ENCODE peak calls at places on chromosome 4, in six cellular contexts. One of them, this sample, is unnamed.

GRCh38 chr4:147088141-147088540 is 142.5 kb upstream of the TTC29 start:
- DNase-seq in A549: no peak
- DNase-seq in GM12878: no peak
- DNase-seq in endothelial cell of umbilical vein: no peak
- DNase-seq in HepG2: no peak
- DNase-seq in NB4: no peak
- DNase-seq in this sample: no peak

GRCh38 chr4:52868138-52868537 is 6.0 kb downstream of the RASL11B start:
- DNase-seq in NB4: peak
- DNase-seq in A549: no peak
- DNase-seq in GM12878: no peak
- DNase-seq in endothelial cell of umbilical vein: peak
- DNase-seq in HepG2: no peak
- DNase-seq in this sample: peak

GRCh38 chr4:172892300-172892699 is 276.3 kb upstream of the GALNT7 start:
- DNase-seq in HepG2: no peak
- DNase-seq in endothelial cell of umbilical vein: peak
- DNase-seq in A549: peak
- DNase-seq in NB4: peak
- DNase-seq in GM12878: no peak
- DNase-seq in this sample: peak

GRCh38 chr4:45120163-45120562 is 393.8 kb upstream of the GNPDA2 start:
- DNase-seq in A549: no peak
- DNase-seq in GM12878: no peak
- DNase-seq in HepG2: no peak
- DNase-seq in NB4: no peak
- DNase-seq in endothelial cell of umbilical vein: no peak
- DNase-seq in this sample: no peak

GRCh38 chr4:78618426-78618825 is 66.9 kb downstream of the ANXA3 start:
- DNase-seq in endothelial cell of umbilical vein: no peak
- DNase-seq in GM12878: no peak
- DNase-seq in NB4: no peak
- DNase-seq in A549: no peak
- DNase-seq in HepG2: no peak
- DNase-seq in this sample: no peak

GRCh38 chr4:74653331-74654229 is 140.7 kb downstream of the BTC start:
- DNase-seq in GM12878: no peak
- DNase-seq in endothelial cell of umbilical vein: no peak
- DNase-seq in NB4: no peak
- DNase-seq in A549: no peak
- DNase-seq in HepG2: no peak
- DNase-seq in this sample: no peak

GRCh38 chr4:57081651-57082349 is 28.4 kb downstream of the IGFBP7 start:
- DNase-seq in A549: no peak
- DNase-seq in NB4: no peak
- DNase-seq in HepG2: no peak
- DNase-seq in GM12878: no peak
- DNase-seq in endothelial cell of umbilical vein: no peak
- DNase-seq in this sample: no peak

GRCh38 chr4:171891038-171891437 is 77.8 kb downstream of the GALNTL6 start:
- DNase-seq in A549: no peak
- DNase-seq in GM12878: no peak
- DNase-seq in HepG2: no peak
- DNase-seq in NB4: no peak
- DNase-seq in endothelial cell of umbilical vein: no peak
- DNase-seq in this sample: no peak

GRCh38 chr4:84966382-84967291 is at the start of gene WDFY3:
- DNase-seq in HepG2: peak
- DNase-seq in NB4: peak
- DNase-seq in GM12878: no peak
- DNase-seq in A549: peak
- DNase-seq in endothelial cell of umbilical vein: peak
- DNase-seq in this sample: peak

GRCh38 chr4:169604131-169604900 is 8.1 kb downstream of the NEK1 start:
- DNase-seq in HepG2: no peak
- DNase-seq in A549: peak
- DNase-seq in endothelial cell of umbilical vein: peak
- DNase-seq in NB4: peak
- DNase-seq in GM12878: no peak
- DNase-seq in this sample: peak

GRCh38 chr4:3321295-3321889 is 28.6 kb downstream of the RGS12 start:
- DNase-seq in HepG2: no peak
- DNase-seq in A549: no peak
- DNase-seq in GM12878: no peak
- DNase-seq in endothelial cell of umbilical vein: no peak
- DNase-seq in NB4: no peak
- DNase-seq in this sample: no peak

GRCh38 chr4:36533944-36534343 is 252.5 kb downstream of the DTHD1 start:
- DNase-seq in A549: no peak
- DNase-seq in GM12878: no peak
- DNase-seq in endothelial cell of umbilical vein: no peak
- DNase-seq in HepG2: no peak
- DNase-seq in NB4: no peak
- DNase-seq in this sample: no peak

GRCh38 chr4:99945718-99946345 is 586 bp downstream of the DNAJB14 start:
- DNase-seq in NB4: peak
- DNase-seq in HepG2: peak
- DNase-seq in endothelial cell of umbilical vein: peak
- DNase-seq in A549: peak
- DNase-seq in GM12878: no peak
- DNase-seq in this sample: peak

GRCh38 chr4:21697583-21697982 is 251.0 kb downstream of the KCNIP4 start:
- DNase-seq in endothelial cell of umbilical vein: no peak
- DNase-seq in A549: peak
- DNase-seq in HepG2: no peak
- DNase-seq in GM12878: no peak
- DNase-seq in NB4: no peak
- DNase-seq in this sample: no peak

GRCh38 chr4:108171541-108172230 is 3.0 kb upstream of the LEF1 start:
- DNase-seq in HepG2: no peak
- DNase-seq in GM12878: no peak
- DNase-seq in NB4: no peak
- DNase-seq in A549: no peak
- DNase-seq in endothelial cell of umbilical vein: no peak
- DNase-seq in this sample: no peak

GRCh38 chr4:147327322-147327721 is 153.6 kb upstream of the EDNRA start:
- DNase-seq in HepG2: no peak
- DNase-seq in NB4: no peak
- DNase-seq in A549: no peak
- DNase-seq in endothelial cell of umbilical vein: no peak
- DNase-seq in GM12878: no peak
- DNase-seq in this sample: no peak

GRCh38 chr4:31620476-31620875 is 900.3 kb downstream of the PCDH7 start:
- DNase-seq in A549: no peak
- DNase-seq in endothelial cell of umbilical vein: no peak
- DNase-seq in GM12878: no peak
- DNase-seq in HepG2: no peak
- DNase-seq in NB4: no peak
- DNase-seq in this sample: no peak

GRCh38 chr4:43782391-43782790 is 666.2 kb downstream of the KCTD8 start:
- DNase-seq in GM12878: no peak
- DNase-seq in endothelial cell of umbilical vein: no peak
- DNase-seq in HepG2: no peak
- DNase-seq in NB4: no peak
- DNase-seq in A549: no peak
- DNase-seq in this sample: no peak

GRCh38 chr4:17511041-17511949 is 595 bp downstream of the QDPR start:
- DNase-seq in HepG2: peak
- DNase-seq in endothelial cell of umbilical vein: peak
- DNase-seq in GM12878: no peak
- DNase-seq in NB4: peak
- DNase-seq in A549: peak
- DNase-seq in this sample: peak

GRCh38 chr4:116585240-116585639 is 500.1 kb downstream of the TRAM1L1 start:
- DNase-seq in NB4: no peak
- DNase-seq in HepG2: no peak
- DNase-seq in GM12878: no peak
- DNase-seq in endothelial cell of umbilical vein: peak
- DNase-seq in A549: no peak
- DNase-seq in this sample: no peak

DNA sequence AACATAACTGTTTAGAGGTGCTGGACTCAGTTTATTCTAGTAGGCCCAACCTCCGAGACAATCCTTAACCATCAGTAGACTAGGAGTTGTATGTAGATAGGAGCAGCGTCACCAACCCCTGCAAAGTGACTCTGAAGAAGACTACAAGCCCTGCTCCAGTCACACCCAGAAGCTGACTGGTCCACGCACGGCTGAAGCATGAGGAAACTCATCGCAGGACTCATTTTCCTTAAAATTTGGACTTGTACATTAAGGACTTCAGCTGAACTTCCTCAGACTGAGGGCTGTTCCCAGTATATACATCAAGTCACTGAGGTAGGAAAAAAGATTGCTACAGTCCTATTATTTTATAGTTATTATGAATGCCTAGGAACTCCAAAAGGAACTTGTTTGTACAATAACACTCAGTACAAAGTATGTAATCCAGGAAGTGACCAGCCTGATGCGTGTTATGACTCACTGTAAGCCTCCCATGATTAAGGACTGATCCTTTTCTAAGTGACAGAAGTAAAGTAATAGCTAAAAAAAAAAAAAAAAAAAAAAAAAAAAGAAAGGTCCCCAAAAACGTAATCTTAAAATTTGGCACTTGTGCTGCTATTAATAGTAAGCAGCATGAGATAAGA is 41.6 kb upstream of the UGT2B7 start:
- DNase-seq in NB4: peak
- DNase-seq in endothelial cell of umbilical vein: peak
- DNase-seq in A549: peak
- DNase-seq in GM12878: no peak
- DNase-seq in HepG2: peak
- DNase-seq in this sample: no peak
- TF ChIP-seq MYC in NB4: no peak
- TF ChIP-seq MYC in endothelial cell of umbilical vein: no peak
- TF ChIP-seq MYC in A549: no peak
- TF ChIP-seq MYC in GM12878: no peak
- TF ChIP-seq MYC in HepG2: no peak
- TF ChIP-seq MYC in this sample: no peak

GRCh38 chr4:180799798-180800197 is 1443.4 kb upstream of the TENM3 start:
- DNase-seq in endothelial cell of umbilical vein: no peak
- DNase-seq in GM12878: no peak
- DNase-seq in HepG2: no peak
- DNase-seq in NB4: no peak
- DNase-seq in A549: no peak
- DNase-seq in this sample: no peak
- TF ChIP-seq MYC in endothelial cell of umbilical vein: no peak
- TF ChIP-seq MYC in GM12878: no peak
- TF ChIP-seq MYC in HepG2: no peak
- TF ChIP-seq MYC in NB4: no peak
- TF ChIP-seq MYC in A549: no peak
- TF ChIP-seq MYC in this sample: no peak

DNA sequence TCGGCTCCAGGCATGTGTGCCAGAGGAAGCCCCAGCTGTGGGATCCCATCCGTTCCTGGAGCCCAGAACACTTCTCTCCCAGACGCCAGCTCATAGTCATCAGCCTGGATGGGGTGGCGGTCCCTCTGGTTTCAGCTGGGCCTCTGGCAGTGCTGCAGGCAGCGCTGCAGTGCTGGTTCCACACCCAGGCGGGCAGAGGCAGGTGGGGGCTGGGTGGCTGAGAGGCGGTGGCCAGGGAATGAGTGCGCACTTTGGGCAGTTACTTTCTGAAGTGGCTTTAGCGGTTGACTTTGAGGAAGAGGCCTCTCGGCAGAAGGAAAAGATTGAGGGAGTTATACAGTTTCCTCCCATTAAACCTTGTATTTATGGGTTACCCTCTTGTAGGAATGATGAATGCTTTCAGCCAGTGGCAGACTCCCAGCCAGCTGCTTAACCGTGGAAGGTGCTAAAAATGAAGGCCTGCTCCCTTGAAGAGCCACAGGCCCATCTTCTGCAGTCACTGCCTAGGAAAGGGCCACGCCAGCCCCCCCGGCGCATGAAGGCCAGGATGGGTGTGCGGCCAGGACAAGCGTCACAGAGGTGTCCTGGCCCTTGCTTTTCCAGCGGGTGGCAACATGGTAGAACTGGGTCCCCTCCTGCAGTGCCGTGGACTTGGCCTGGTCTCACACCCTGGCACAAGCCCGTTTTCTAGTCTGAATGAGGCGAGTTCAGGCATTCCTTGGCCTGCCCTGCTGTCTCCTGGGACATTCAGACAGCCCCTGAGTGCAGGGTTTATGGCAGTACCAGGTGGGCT is 9.9 kb downstream of the TADA2B start:
- DNase-seq in GM12878: no peak
- DNase-seq in HepG2: no peak
- DNase-seq in A549: no peak
- DNase-seq in NB4: peak
- DNase-seq in endothelial cell of umbilical vein: no peak
- DNase-seq in this sample: no peak
- TF ChIP-seq MYC in GM12878: no peak
- TF ChIP-seq MYC in HepG2: no peak
- TF ChIP-seq MYC in A549: no peak
- TF ChIP-seq MYC in NB4: no peak
- TF ChIP-seq MYC in endothelial cell of umbilical vein: no peak
- TF ChIP-seq MYC in this sample: no peak

GRCh38 chr4:28351826-28352225 is 1491.2 kb downstream of the STIM2 start:
- DNase-seq in HepG2: no peak
- DNase-seq in endothelial cell of umbilical vein: no peak
- DNase-seq in NB4: no peak
- DNase-seq in A549: no peak
- DNase-seq in GM12878: no peak
- DNase-seq in this sample: no peak

GRCh38 chr4:28354874-28355273 is 1494.2 kb downstream of the STIM2 start:
- DNase-seq in GM12878: no peak
- DNase-seq in HepG2: no peak
- DNase-seq in endothelial cell of umbilical vein: no peak
- DNase-seq in A549: no peak
- DNase-seq in NB4: no peak
- DNase-seq in this sample: no peak

DNA sequence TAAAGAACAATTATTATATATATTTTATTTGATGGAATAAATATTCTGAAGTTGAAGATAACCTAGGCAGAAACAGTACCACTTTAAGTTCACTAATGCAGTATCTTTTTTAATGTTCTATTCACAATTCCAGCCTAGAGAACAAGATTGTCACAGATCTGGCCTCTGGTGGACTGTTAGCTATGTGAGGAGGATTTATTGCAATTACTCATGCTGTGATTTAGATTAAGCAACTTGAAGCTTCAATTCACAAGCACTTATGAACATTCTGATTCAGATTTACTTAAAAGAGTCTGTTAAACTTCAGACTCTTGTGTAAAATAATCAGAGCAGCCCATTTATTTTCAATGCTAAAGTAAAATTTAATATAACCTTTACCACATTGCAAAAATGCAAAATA is 1489.8 kb downstream of the STIM2 start:
- DNase-seq in NB4: no peak
- DNase-seq in A549: no peak
- DNase-seq in endothelial cell of umbilical vein: no peak
- DNase-seq in HepG2: no peak
- DNase-seq in GM12878: no peak
- DNase-seq in this sample: no peak
- TF ChIP-seq MYC in NB4: no peak
- TF ChIP-seq MYC in A549: no peak
- TF ChIP-seq MYC in endothelial cell of umbilical vein: no peak
- TF ChIP-seq MYC in HepG2: no peak
- TF ChIP-seq MYC in GM12878: no peak
- TF ChIP-seq MYC in this sample: no peak